ENCODE peak calls at places on chromosomes 3 and 15, in eight cellular contexts. G, U, A, V, L, F, M and Y are unnamed samples.
A peak's percentile ranks its signal among the peaks of the same experiment; 100 is the strongest.

GRCh38 chr15:51186846-51187340 is 92.2 kb upstream of the TNFAIP8L3 start:
- DNase-seq in V (no peak), U (no peak), F (no peak), G (no peak), M (no peak), A (no peak), L (no peak), Y (no peak)

GRCh38 chr15:56719774-56720555 is 13.3 kb downstream of the ZNF280D start:
- DNase-seq in V (no peak), U (no peak), A (no peak), L (no peak), M (no peak), F (no peak), G (no peak), Y (no peak)

GRCh38 chr3:148173836-148174235 is 523.9 kb upstream of the AGTR1 start:
- DNase-seq in M (no peak), F (no peak), L (no peak), G (no peak), A (no peak), U (no peak), V (no peak), Y (no peak)

GRCh38 chr3:17808994-17809393 is 66.6 kb upstream of the TBC1D5 start:
- DNase-seq in U (peak; percentile 47), A (no peak), G (no peak), F (no peak), M (no peak), L (no peak), V (no peak), Y (no peak)

GRCh38 chr3:160801386-160802118 is 45.5 kb downstream of the PPM1L start:
- DNase-seq in F (peak; percentile 48), U (no peak), L (no peak), M (no peak), G (no peak), V (no peak), A (no peak), Y (peak; percentile 38)

GRCh38 chr15:81303241-81304225 is 20.4 kb downstream of the STARD5 start:
- DNase-seq in U (no peak), V (no peak), G (no peak), A (peak; percentile 83), M (no peak), L (peak; percentile 84), F (no peak), Y (no peak)

GRCh38 chr15:94683912-94684311 is 452.6 kb downstream of the MCTP2 start:
- DNase-seq in M (no peak), L (no peak), U (no peak), A (no peak), G (no peak), F (no peak), V (no peak), Y (no peak)

GRCh38 chr3:58539636-58540035 is 2.6 kb upstream of the ACOX2 start:
- DNase-seq in A (no peak), L (no peak), U (no peak), M (no peak), F (no peak), G (no peak), V (no peak), Y (no peak)

GRCh38 chr3:189985938-189986337 is 134.8 kb downstream of the P3H2 start:
- DNase-seq in F (no peak), G (no peak), U (no peak), V (no peak), M (no peak), L (no peak), A (no peak), Y (no peak)

GRCh38 chr15:55168350-55168974 is 28.3 kb downstream of the RSL24D1 start:
- DNase-seq in A (peak; percentile 77), L (peak; percentile 81), U (peak; percentile 80), V (peak; percentile 32), G (peak; percentile 60), M (no peak), F (peak; percentile 53), Y (peak; percentile 88)

GRCh38 chr3:140863481-140864084 is 78.1 kb upstream of the SLC25A36 start:
- DNase-seq in M (no peak), U (peak; percentile 68), V (peak; percentile 51), A (peak; percentile 50), L (peak; percentile 90), G (peak; percentile 76), F (peak; percentile 26), Y (peak; percentile 58)

GRCh38 chr15:54579855-54580254 is 601.6 kb downstream of the UNC13C start:
- DNase-seq in G (no peak), M (no peak), F (no peak), A (no peak), U (no peak), V (no peak), L (no peak), Y (no peak)

GRCh38 chr3:132563409-132564074 is 33.5 kb upstream of the ACKR4 start:
- DNase-seq in L (no peak), U (no peak), F (no peak), V (no peak), M (no peak), A (no peak), G (no peak), Y (no peak)

GRCh38 chr3:171565671-171566070 is 105.5 kb upstream of the TNIK start:
- DNase-seq in L (peak; percentile 43), V (no peak), M (no peak), G (no peak), F (no peak), U (no peak), A (no peak), Y (no peak)

GRCh38 chr3:156448300-156448699 is 106.6 kb downstream of the SSR3 start:
- DNase-seq in G (no peak), A (peak; percentile 36), F (no peak), M (no peak), L (peak; percentile 46), U (peak; percentile 45), V (no peak), Y (peak; percentile 27)

GRCh38 chr3:50675179-50676030 is 678 bp downstream of the DOCK3 start:
- DNase-seq in L (peak; percentile 76), M (no peak), U (peak; percentile 27), V (peak; percentile 78), F (peak; percentile 47), A (peak; percentile 36), G (peak; percentile 67), Y (no peak)

GRCh38 chr3:105328338-105328730 is 38.4 kb upstream of the ALCAM start:
- DNase-seq in G (no peak), V (no peak), L (no peak), M (no peak), F (no peak), U (no peak), A (no peak), Y (no peak)

GRCh38 chr3:57017481-57017880 is 43.0 kb upstream of the SPATA12 start:
- DNase-seq in F (peak; percentile 57), V (no peak), M (no peak), A (no peak), L (no peak), U (no peak), G (no peak), Y (no peak)

GRCh38 chr3:106013971-106014370 is 145.2 kb upstream of the CBLB start:
- DNase-seq in F (no peak), A (no peak), L (no peak), M (no peak), G (no peak), V (no peak), U (no peak), Y (peak; percentile 100)

GRCh38 chr3:141331370-141332318 is 36.7 kb upstream of the ZBTB38 start:
- DNase-seq in A (peak; percentile 43), L (no peak), G (no peak), V (no peak), F (peak; percentile 85), U (peak; percentile 88), M (peak; percentile 60), Y (peak; percentile 88)

GRCh38 chr15:66739287-66739686 is 37.3 kb downstream of the SMAD6 start:
- DNase-seq in G (no peak), A (no peak), L (no peak), U (no peak), F (peak; percentile 11), M (no peak), V (no peak), Y (no peak)

GRCh38 chr3:46491089-46492070 is 6.4 kb upstream of the RTP3 start:
- DNase-seq in F (no peak), L (no peak), U (no peak), M (no peak), V (no peak), G (no peak), A (no peak), Y (no peak)

GRCh38 chr3:133041524-133041829 is 3.3 kb downstream of the TMEM108 start:
- DNase-seq in V (no peak), F (no peak), G (no peak), U (no peak), A (no peak), M (no peak), L (peak; percentile 15), Y (no peak)

GRCh38 chr3:21722768-21723167 is 28.2 kb downstream of the ZNF385D start:
- DNase-seq in U (no peak), L (no peak), A (no peak), V (no peak), M (no peak), G (no peak), F (no peak), Y (no peak)

GRCh38 chr3:171807129-171807675 is 3.1 kb downstream of the PLD1 start:
- DNase-seq in U (no peak), M (no peak), F (no peak), A (no peak), G (no peak), L (no peak), V (no peak), Y (no peak)

GRCh38 chr3:170117134-170117533 is 64.4 kb downstream of the PHC3 start:
- DNase-seq in M (no peak), F (no peak), U (no peak), L (peak; percentile 6), A (no peak), G (no peak), V (no peak), Y (peak; percentile 46)